ENCODE peak calls at places on chromosomes 6 and 20, in four cellular contexts. M is D721Med, Y is T-cell, S is NCI-H1436 treated with DMSO at 0.1 percent for 48 hours. O is an unnamed sample.

GRCh38 chr6:150881911-150882481 is 16.5 kb downstream of the MTHFD1L start:
- DNase-seq in M (no peak), Y (no peak), S (no peak), O (peak)

GRCh38 chr20:57619053-57619831 is 984 bp downstream of the ZBP1 start:
- DNase-seq in M (no peak), Y (peak), S (no peak), O (no peak)

GRCh38 chr6:149948616-149949015 is 6.8 kb downstream of the ULBP2 start:
- DNase-seq in M (no peak), Y (no peak), S (no peak), O (no peak)

GRCh38 chr20:59622496-59622895 is 18.2 kb downstream of the PHACTR3 start:
- DNase-seq in M (no peak), Y (no peak), S (no peak), O (no peak)

GRCh38 chr6:110125361-110125760 is 54.1 kb downstream of the WASF1 start:
- DNase-seq in M (no peak), Y (no peak), S (no peak), O (no peak)

GRCh38 chr6:156919819-156920379 is 142.7 kb downstream of the ARID1B start:
- DNase-seq in M (no peak), Y (no peak), S (no peak), O (no peak)

GRCh38 chr6:139600919-139601470 is 226.5 kb upstream of the CITED2 start:
- DNase-seq in M (no peak), Y (no peak), S (no peak), O (no peak)

GRCh38 chr6:88665131-88665530 is 298.3 kb downstream of the RNGTT start:
- DNase-seq in M (no peak), Y (no peak), S (no peak), O (no peak)

GRCh38 chr6:147944122-147944521 is 398.5 kb upstream of the SASH1 start:
- DNase-seq in M (no peak), Y (no peak), S (no peak), O (no peak)

GRCh38 chr20:10752206-10752605 is 78.4 kb upstream of the JAG1 start:
- DNase-seq in M (no peak), Y (no peak), S (no peak), O (no peak)

GRCh38 chr6:145836170-145836569 is 21.6 kb upstream of the FBXO30 start:
- DNase-seq in M (no peak), Y (no peak), S (no peak), O (no peak)

GRCh38 chr20:43559588-43559987 is 761 bp downstream of the SGK2 start:
- DNase-seq in M (no peak), Y (no peak), S (no peak), O (no peak)

GRCh38 chr6:4370066-4370465 is 234.7 kb upstream of the ECI2 start:
- DNase-seq in M (no peak), Y (no peak), S (no peak), O (no peak)

GRCh38 chr6:135163440-135163738 is 17.7 kb upstream of the MYB start:
- DNase-seq in M (no peak), Y (peak), S (no peak), O (no peak)

GRCh38 chr6:26155066-26155925 is 68.1 kb downstream of the HFE start:
- DNase-seq in M (no peak), Y (no peak), S (no peak), O (peak)

GRCh38 chr6:162625846-162626540 is 101.6 kb downstream of the PRKN start:
- DNase-seq in M (no peak), Y (no peak), S (no peak), O (no peak)

GRCh38 chr6:142834853-142835252 is 110.1 kb downstream of the HIVEP2 start:
- DNase-seq in M (no peak), Y (no peak), S (no peak), O (no peak)

GRCh38 chr6:9138856-9139426 is 703.6 kb upstream of the SLC35B3 start:
- DNase-seq in M (no peak), Y (no peak), S (no peak), O (no peak)

GRCh38 chr6:149508485-149508884 is 23.7 kb upstream of the ZC3H12D start:
- DNase-seq in M (no peak), Y (peak), S (no peak), O (no peak)

GRCh38 chr6:28488916-28489365 is 26.7 kb downstream of the GPX6 start:
- DNase-seq in M (no peak), Y (no peak), S (no peak), O (peak)

GRCh38 chr6:158185729-158186456 is 17.7 kb downstream of the GTF2H5 start:
- DNase-seq in M (no peak), Y (no peak), S (no peak), O (no peak)

O was measured in ovary.